ENCODE peak calls at places on chromosomes 1 and 21, in six cellular contexts. F is GM12878, S is SK-N-SH, E is H1, A is HCT116, M is K562. N is an unnamed sample.

GRCh38 chr1:86416343-86416742 is 7.6 kb upstream of the CLCA2 start:
- DNase-seq in F (no peak), S (no peak), E (no peak), A (no peak), M (no peak), N (peak; percentile 13)

GRCh38 chr1:66137235-66137634 is 344.5 kb downstream of the PDE4B start:
- DNase-seq in F (no peak), S (no peak), E (no peak), A (no peak), M (no peak), N (no peak)

GRCh38 chr1:62337535-62337784 is 18.2 kb upstream of the KANK4 start:
- DNase-seq in F (no peak), S (no peak), E (no peak), A (no peak), M (no peak), N (no peak)

GRCh38 chr1:199550384-199551067 is 477.0 kb upstream of the NR5A2 start:
- DNase-seq in F (no peak), S (peak; percentile 10), E (no peak), A (no peak), M (no peak), N (no peak)

GRCh38 chr1:75542818-75543570 is 67.9 kb downstream of the SLC44A5 start:
- DNase-seq in F (no peak), S (no peak), E (no peak), A (no peak), M (no peak), N (no peak)

GRCh38 chr1:150765229-150765976 is at the start of gene CTSS:
- DNase-seq in F (peak; percentile 88), S (no peak), E (no peak), A (no peak), M (no peak), N (peak; percentile 9)

GRCh38 chr1:115113781-115114180 is 24.5 kb upstream of the TSPAN2 start:
- DNase-seq in F (no peak), S (no peak), E (no peak), A (no peak), M (no peak), N (no peak)

GRCh38 chr1:221692643-221693042 is 49.2 kb downstream of the DUSP10 start:
- DNase-seq in F (no peak), S (no peak), E (no peak), A (no peak), M (no peak), N (no peak)

GRCh38 chr1:84280908-84281307 is 20.6 kb upstream of the SAMD13 start:
- DNase-seq in F (no peak), S (no peak), E (no peak), A (no peak), M (no peak), N (no peak)

GRCh38 chr21:35198004-35198403 is 148.9 kb upstream of the RUNX1 start:
- DNase-seq in F (no peak), S (no peak), E (no peak), A (peak; percentile 64), M (no peak), N (no peak)

GRCh38 chr1:89905391-89906058 is 84.7 kb downstream of the LRRC8D start:
- DNase-seq in F (no peak), S (no peak), E (no peak), A (no peak), M (no peak), N (no peak)

GRCh38 chr1:234602334-234603220 is 7.4 kb downstream of the IRF2BP2 start:
- DNase-seq in F (no peak), S (no peak), E (no peak), A (peak; percentile 88), M (peak; percentile 61), N (peak; percentile 86)

GRCh38 chr1:79322511-79323027 is 316.0 kb upstream of the ADGRL4 start:
- DNase-seq in F (no peak), S (no peak), E (no peak), A (no peak), M (no peak), N (no peak)

GRCh38 chr1:34758751-34759150 is 789 bp upstream of the GJB4 start:
- DNase-seq in F (no peak), S (no peak), E (no peak), A (no peak), M (no peak), N (no peak)

DNA sequence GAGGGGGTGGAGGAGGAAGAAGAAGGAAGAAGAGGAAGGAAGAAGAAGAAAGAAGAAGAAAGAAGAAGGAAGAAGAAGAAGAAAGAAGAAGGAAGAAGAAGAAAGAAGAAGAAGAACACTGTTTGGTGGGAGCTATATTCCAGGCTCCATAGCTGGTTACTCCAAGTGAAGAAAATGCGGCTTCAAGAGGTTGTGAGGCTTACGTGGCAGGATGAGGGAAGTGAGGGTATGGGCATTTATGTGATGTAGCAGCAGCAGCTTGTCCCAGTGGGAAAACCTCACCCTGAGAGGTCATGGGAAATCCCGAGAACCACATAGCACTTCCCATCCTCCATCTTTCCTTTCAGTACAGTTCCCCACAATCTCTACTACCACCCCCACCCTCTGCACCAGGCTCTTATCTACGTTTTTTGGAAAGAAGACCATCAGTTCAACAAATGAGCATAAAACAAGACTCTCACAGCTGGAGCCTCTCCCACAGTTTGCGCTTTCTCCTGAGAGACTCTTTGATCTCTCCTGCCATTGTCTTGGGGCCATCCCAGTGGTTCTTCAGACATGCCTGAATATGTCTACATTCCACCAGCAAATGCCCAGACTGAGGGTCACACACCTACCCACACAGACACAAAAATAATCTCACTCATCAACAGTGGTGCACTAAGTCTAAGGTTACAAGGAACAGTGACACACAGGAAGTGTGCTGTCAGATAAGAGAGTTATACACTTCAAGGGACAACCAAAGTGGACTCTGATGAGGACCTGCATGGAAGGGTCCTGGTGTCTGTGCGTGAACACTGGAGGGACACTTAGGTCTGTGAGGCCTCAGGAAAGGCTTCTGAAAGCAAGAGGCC is 77.9 kb upstream of the KCNJ15 start:
- DNase-seq in F (no peak), S (no peak), E (no peak), A (no peak), M (no peak), N (no peak)
- TF ChIP-seq JUND in F (no peak), S (no peak), E (no peak), A (no peak), M (peak; percentile 32), N (no peak)

GRCh38 chr1:166165661-166166399 is 971 bp downstream of the FAM78B start:
- DNase-seq in F (no peak), S (peak; percentile 46), E (no peak), A (no peak), M (no peak), N (no peak)
- TF ChIP-seq JUND in F (no peak), S (no peak), E (no peak), A (no peak), M (no peak), N (no peak)

GRCh38 chr1:243230914-243231313 is 24.2 kb downstream of the CEP170 start:
- DNase-seq in F (no peak), S (peak; percentile 24), E (no peak), A (no peak), M (peak; percentile 45), N (no peak)
- TF ChIP-seq JUND in F (no peak), S (no peak), E (no peak), A (no peak), M (no peak), N (no peak)

DNA sequence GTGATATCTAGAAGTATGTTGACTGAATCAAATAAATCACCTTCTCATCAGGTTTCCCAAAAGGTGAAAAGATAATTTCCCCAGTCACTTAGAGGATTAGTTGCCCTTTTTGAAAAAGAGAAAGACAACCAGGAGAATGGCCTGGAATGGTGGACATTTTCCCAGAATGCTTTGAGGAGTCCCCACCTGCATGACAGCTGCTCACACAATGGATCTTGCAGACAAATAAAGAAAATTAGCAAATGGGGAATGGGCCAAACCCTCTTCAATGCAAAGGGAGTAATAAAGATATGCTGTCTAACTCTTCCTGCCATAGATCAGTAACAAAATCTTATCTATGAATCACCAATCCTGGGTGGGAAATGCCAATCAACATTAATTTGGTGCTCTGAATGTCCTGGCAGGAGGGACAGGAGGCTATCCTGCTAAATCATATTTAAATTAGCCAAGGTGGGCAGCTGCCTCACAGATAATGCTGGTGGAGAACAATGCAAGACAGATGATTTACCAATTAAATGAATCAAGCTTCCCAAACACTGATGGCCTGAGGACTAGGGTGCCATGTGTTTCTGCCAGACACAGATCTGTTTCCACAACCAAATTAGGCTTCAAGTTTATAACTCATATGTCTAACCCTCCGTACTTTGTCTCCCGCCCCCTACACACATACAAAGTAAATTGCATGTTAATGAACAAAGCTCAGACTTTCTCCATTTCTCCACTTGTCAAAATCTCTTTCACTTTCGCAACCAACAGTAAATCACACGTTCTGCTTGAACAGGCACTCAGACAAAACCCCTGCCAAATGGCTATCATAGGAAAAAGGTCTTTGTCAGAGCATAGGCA is 488.0 kb upstream of the PLXNA2 start:
- DNase-seq in F (peak; percentile 24), S (peak; percentile 81), E (no peak), A (no peak), M (no peak), N (no peak)
- TF ChIP-seq JUND in F (no peak), S (no peak), E (no peak), A (no peak), M (no peak), N (no peak)

GRCh38 chr1:173175514-173176146 is 31.5 kb downstream of the TNFSF4 start:
- DNase-seq in F (no peak), S (no peak), E (no peak), A (no peak), M (no peak), N (peak; percentile 74)
- TF ChIP-seq JUND in F (no peak), S (no peak), E (no peak), A (no peak), M (no peak), N (no peak)

GRCh38 chr1:20640183-20640597 is 6.9 kb downstream of the PINK1 start:
- DNase-seq in F (peak; percentile 11), S (peak; percentile 79), E (no peak), A (peak; percentile 37), M (peak; percentile 71), N (peak; percentile 57)

GRCh38 chr1:20634065-20634593 is 871 bp downstream of the PINK1 start:
- DNase-seq in F (peak; percentile 13), S (no peak), E (no peak), A (no peak), M (no peak), N (no peak)

GRCh38 chr1:20634594-20635084 is 1.4 kb downstream of the PINK1 start:
- DNase-seq in F (no peak), S (peak; percentile 55), E (no peak), A (no peak), M (peak; percentile 40), N (peak; percentile 21)

GRCh38 chr1:20633190-20634064 is at the start of gene PINK1:
- DNase-seq in F (no peak), S (peak; percentile 95), E (peak; percentile 67), A (peak; percentile 57), M (peak; percentile 96), N (peak; percentile 75)

GRCh38 chr1:20636785-20637347 is 3.6 kb downstream of the PINK1 start:
- DNase-seq in F (no peak), S (no peak), E (no peak), A (no peak), M (no peak), N (no peak)
- TF ChIP-seq JUND in F (no peak), S (no peak), E (no peak), A (no peak), M (no peak), N (no peak)

GRCh38 chr1:54391450-54392071 is 14.6 kb downstream of the SSBP3 start:
- DNase-seq in F (no peak), S (no peak), E (no peak), A (no peak), M (no peak), N (no peak)
- TF ChIP-seq JUND in F (no peak), S (no peak), E (no peak), A (no peak), M (no peak), N (no peak)

N was measured in T47D.